ENCODE peak calls at places on chromosomes 11 and 22, in four cellular contexts. D is NCI-H1694; C is activated effector memory CD4-positive, alpha-beta T cell treated with Interleukin-2 at 50 U/mL for 16 hours; B is AG20443. Y is an unnamed sample.

GRCh38 chr22:29830585-29830984 is 7.5 kb downstream of the ASCC2 start:
- DNase-seq in D (no peak), C (no peak), B (no peak), Y (no peak)

GRCh38 chr11:72787262-72788104 is 6.4 kb downstream of the STARD10 start:
- DNase-seq in D (no peak), C (no peak), B (no peak), Y (no peak)

GRCh38 chr11:113862430-113862829 is 12.9 kb downstream of the USP28 start:
- DNase-seq in D (no peak), C (no peak), B (no peak), Y (no peak)

GRCh38 chr22:37095113-37095512 is 14.4 kb downstream of the TMPRSS6 start:
- DNase-seq in D (no peak), C (no peak), B (no peak), Y (no peak)

GRCh38 chr11:36594316-36594989 is at the start of gene IFTAP:
- DNase-seq in D (peak), C (no peak), B (peak), Y (peak)

GRCh38 chr22:35539910-35540599 is 576 bp upstream of the RASD2 start:
- DNase-seq in D (no peak), C (peak), B (peak), Y (peak)

GRCh38 chr22:35299217-35299716 is 427 bp upstream of the TOM1 start:
- DNase-seq in D (peak), C (no peak), B (peak), Y (no peak)

GRCh38 chr11:8389034-8389996 is 125.6 kb upstream of the LMO1 start:
- DNase-seq in D (no peak), C (no peak), B (no peak), Y (no peak)

GRCh38 chr11:76910620-76911414 is 50.1 kb downstream of the ACER3 start:
- DNase-seq in D (no peak), C (no peak), B (peak), Y (no peak)

GRCh38 chr11:43685483-43685882 is 4.9 kb downstream of the HSD17B12 start:
- DNase-seq in D (no peak), C (no peak), B (no peak), Y (no peak)

GRCh38 chr11:69106124-69106811 is 49.5 kb upstream of the SMIM38 start:
- DNase-seq in D (no peak), C (no peak), B (no peak), Y (no peak)

GRCh38 chr11:12829131-12829530 is 154.9 kb downstream of the TEAD1 start:
- DNase-seq in D (no peak), C (no peak), B (no peak), Y (no peak)

GRCh38 chr22:30891443-30891755 is 77.2 kb downstream of the MORC2 start:
- DNase-seq in D (no peak), C (no peak), B (no peak), Y (no peak)

GRCh38 chr11:36627006-36627405 is 29.0 kb upstream of the RAG2 start:
- DNase-seq in D (no peak), C (no peak), B (no peak), Y (no peak)

GRCh38 chr22:23684561-23685031 is 6.2 kb upstream of the RGL4 start:
- DNase-seq in D (no peak), C (no peak), B (no peak), Y (no peak)

GRCh38 chr11:16897460-16898061 is 116.7 kb downstream of the PLEKHA7 start:
- DNase-seq in D (no peak), C (no peak), B (no peak), Y (no peak)

GRCh38 chr22:45889539-45890350 is 87.2 kb downstream of the WNT7B start:
- DNase-seq in D (no peak), C (no peak), B (peak), Y (no peak)

Y was measured in MG63.